ENCODE peak calls at places on chromosomes 11 and 22, in nine cellular contexts. One of them, this sample, is unnamed.

GRCh38 chr11:112962854-112963367 is 1.7 kb downstream of the NCAM1 start:
- DNase-seq in ureter: peak; percentile 68
- DNase-seq in tibial artery: peak; percentile 29
- DNase-seq in psoas muscle: peak; percentile 62
- DNase-seq in substantia nigra: peak; percentile 68
- DNase-seq in NAMALWA: no peak
- DNase-seq in GM04504: no peak
- DNase-seq in T-cell: no peak
- DNase-seq in brain microvascular endothelial cell: no peak
- DNase-seq in this sample: peak; percentile 55

GRCh38 chr11:2150206-2150847 is 10.7 kb downstream of the INS start:
- DNase-seq in ureter: no peak
- DNase-seq in tibial artery: no peak
- DNase-seq in psoas muscle: no peak
- DNase-seq in substantia nigra: no peak
- DNase-seq in NAMALWA: no peak
- DNase-seq in GM04504: no peak
- DNase-seq in T-cell: no peak
- DNase-seq in brain microvascular endothelial cell: no peak
- DNase-seq in this sample: no peak

GRCh38 chr11:57161351-57161750 is 20.4 kb upstream of the LRRC55 start:
- DNase-seq in ureter: no peak
- DNase-seq in tibial artery: no peak
- DNase-seq in psoas muscle: no peak
- DNase-seq in substantia nigra: no peak
- DNase-seq in NAMALWA: no peak
- DNase-seq in GM04504: no peak
- DNase-seq in T-cell: no peak
- DNase-seq in brain microvascular endothelial cell: no peak
- DNase-seq in this sample: no peak

GRCh38 chr11:10742460-10743208 is 8.4 kb upstream of the CTR9 start:
- DNase-seq in ureter: no peak
- DNase-seq in tibial artery: no peak
- DNase-seq in psoas muscle: no peak
- DNase-seq in substantia nigra: no peak
- DNase-seq in NAMALWA: no peak
- DNase-seq in GM04504: no peak
- DNase-seq in T-cell: peak; percentile 20
- DNase-seq in brain microvascular endothelial cell: peak; percentile 72
- DNase-seq in this sample: no peak

GRCh38 chr22:45863981-45864751 is 112.8 kb downstream of the WNT7B start:
- DNase-seq in ureter: no peak
- DNase-seq in tibial artery: peak; percentile 65
- DNase-seq in psoas muscle: peak; percentile 72
- DNase-seq in substantia nigra: peak; percentile 40
- DNase-seq in NAMALWA: peak; percentile 89
- DNase-seq in GM04504: peak; percentile 19
- DNase-seq in T-cell: peak; percentile 53
- DNase-seq in brain microvascular endothelial cell: peak; percentile 28
- DNase-seq in this sample: peak; percentile 82

GRCh38 chr11:79419120-79419519 is 21.7 kb downstream of the TENM4 start:
- DNase-seq in ureter: peak; percentile 71
- DNase-seq in tibial artery: no peak
- DNase-seq in psoas muscle: no peak
- DNase-seq in substantia nigra: no peak
- DNase-seq in NAMALWA: no peak
- DNase-seq in GM04504: no peak
- DNase-seq in T-cell: no peak
- DNase-seq in brain microvascular endothelial cell: peak; percentile 56
- DNase-seq in this sample: peak; percentile 33

GRCh38 chr11:16774920-16775603 is 36.6 kb downstream of the C11orf58 start:
- DNase-seq in ureter: no peak
- DNase-seq in tibial artery: no peak
- DNase-seq in psoas muscle: no peak
- DNase-seq in substantia nigra: no peak
- DNase-seq in NAMALWA: no peak
- DNase-seq in GM04504: no peak
- DNase-seq in T-cell: no peak
- DNase-seq in brain microvascular endothelial cell: no peak
- DNase-seq in this sample: no peak

GRCh38 chr11:46896719-46897406 is 21.5 kb downstream of the LRP4 start:
- DNase-seq in ureter: no peak
- DNase-seq in tibial artery: no peak
- DNase-seq in psoas muscle: no peak
- DNase-seq in substantia nigra: no peak
- DNase-seq in NAMALWA: peak; percentile 72
- DNase-seq in GM04504: no peak
- DNase-seq in T-cell: no peak
- DNase-seq in brain microvascular endothelial cell: peak; percentile 31
- DNase-seq in this sample: no peak

GRCh38 chr22:45318558-45319318 is 9.0 kb downstream of the FAM118A start:
- DNase-seq in ureter: no peak
- DNase-seq in tibial artery: no peak
- DNase-seq in psoas muscle: no peak
- DNase-seq in substantia nigra: no peak
- DNase-seq in NAMALWA: no peak
- DNase-seq in GM04504: no peak
- DNase-seq in T-cell: peak; percentile 70
- DNase-seq in brain microvascular endothelial cell: no peak
- DNase-seq in this sample: no peak

GRCh38 chr11:77107950-77108349 is 5.3 kb downstream of the OMP start:
- DNase-seq in ureter: peak; percentile 77
- DNase-seq in tibial artery: peak; percentile 58
- DNase-seq in psoas muscle: peak; percentile 59
- DNase-seq in substantia nigra: no peak
- DNase-seq in NAMALWA: no peak
- DNase-seq in GM04504: peak; percentile 86
- DNase-seq in T-cell: no peak
- DNase-seq in brain microvascular endothelial cell: peak; percentile 91
- DNase-seq in this sample: peak; percentile 83

GRCh38 chr11:44943118-44943517 is 7.6 kb downstream of the TP53I11 start:
- DNase-seq in ureter: no peak
- DNase-seq in tibial artery: peak; percentile 35
- DNase-seq in psoas muscle: no peak
- DNase-seq in substantia nigra: no peak
- DNase-seq in NAMALWA: peak; percentile 83
- DNase-seq in GM04504: no peak
- DNase-seq in T-cell: no peak
- DNase-seq in brain microvascular endothelial cell: no peak
- DNase-seq in this sample: peak; percentile 57

GRCh38 chr11:72721689-72722049 is 30.5 kb downstream of the ARAP1 start:
- DNase-seq in ureter: peak; percentile 78
- DNase-seq in tibial artery: no peak
- DNase-seq in psoas muscle: no peak
- DNase-seq in substantia nigra: no peak
- DNase-seq in NAMALWA: peak; percentile 53
- DNase-seq in GM04504: no peak
- DNase-seq in T-cell: peak; percentile 46
- DNase-seq in brain microvascular endothelial cell: peak; percentile 14
- DNase-seq in this sample: peak; percentile 67

GRCh38 chr11:13963949-13964770 is 1.6 kb downstream of the SPON1 start:
- DNase-seq in ureter: no peak
- DNase-seq in tibial artery: no peak
- DNase-seq in psoas muscle: no peak
- DNase-seq in substantia nigra: peak; percentile 16
- DNase-seq in NAMALWA: no peak
- DNase-seq in GM04504: no peak
- DNase-seq in T-cell: no peak
- DNase-seq in brain microvascular endothelial cell: no peak
- DNase-seq in this sample: peak; percentile 86

GRCh38 chr22:49295465-49295743 is 532.3 kb downstream of the BRD1 start:
- DNase-seq in ureter: peak; percentile 25
- DNase-seq in tibial artery: peak; percentile 8
- DNase-seq in psoas muscle: no peak
- DNase-seq in substantia nigra: no peak
- DNase-seq in NAMALWA: no peak
- DNase-seq in GM04504: no peak
- DNase-seq in T-cell: no peak
- DNase-seq in brain microvascular endothelial cell: no peak
- DNase-seq in this sample: no peak

GRCh38 chr11:27116684-27117083 is 76.1 kb downstream of the BBOX1 start:
- DNase-seq in ureter: no peak
- DNase-seq in tibial artery: no peak
- DNase-seq in psoas muscle: no peak
- DNase-seq in substantia nigra: no peak
- DNase-seq in NAMALWA: no peak
- DNase-seq in GM04504: peak; percentile 74
- DNase-seq in T-cell: no peak
- DNase-seq in brain microvascular endothelial cell: peak; percentile 47
- DNase-seq in this sample: no peak

GRCh38 chr11:45846174-45846675 is 1.1 kb upstream of the CRY2 start:
- DNase-seq in ureter: no peak
- DNase-seq in tibial artery: no peak
- DNase-seq in psoas muscle: no peak
- DNase-seq in substantia nigra: no peak
- DNase-seq in NAMALWA: no peak
- DNase-seq in GM04504: no peak
- DNase-seq in T-cell: no peak
- DNase-seq in brain microvascular endothelial cell: no peak
- DNase-seq in this sample: no peak

GRCh38 chr22:28440517-28441366 is 238.9 kb downstream of the TTC28 start:
- DNase-seq in ureter: no peak
- DNase-seq in tibial artery: no peak
- DNase-seq in psoas muscle: no peak
- DNase-seq in substantia nigra: no peak
- DNase-seq in NAMALWA: peak; percentile 9
- DNase-seq in GM04504: peak; percentile 39
- DNase-seq in T-cell: no peak
- DNase-seq in brain microvascular endothelial cell: peak; percentile 24
- DNase-seq in this sample: no peak

GRCh38 chr11:88103337-88104206 is 71.7 kb downstream of the RAB38 start:
- DNase-seq in ureter: no peak
- DNase-seq in tibial artery: no peak
- DNase-seq in psoas muscle: no peak
- DNase-seq in substantia nigra: no peak
- DNase-seq in NAMALWA: peak; percentile 80
- DNase-seq in GM04504: peak; percentile 5
- DNase-seq in T-cell: peak; percentile 8
- DNase-seq in brain microvascular endothelial cell: peak; percentile 69
- DNase-seq in this sample: no peak

GRCh38 chr11:83972536-83972935 is 686.4 kb upstream of the CCDC90B start:
- DNase-seq in ureter: no peak
- DNase-seq in tibial artery: no peak
- DNase-seq in psoas muscle: no peak
- DNase-seq in substantia nigra: no peak
- DNase-seq in NAMALWA: no peak
- DNase-seq in GM04504: no peak
- DNase-seq in T-cell: no peak
- DNase-seq in brain microvascular endothelial cell: no peak
- DNase-seq in this sample: no peak

GRCh38 chr22:39598017-39598965 is 27.7 kb downstream of the CACNA1I start:
- DNase-seq in ureter: peak; percentile 81
- DNase-seq in tibial artery: no peak
- DNase-seq in psoas muscle: no peak
- DNase-seq in substantia nigra: no peak
- DNase-seq in NAMALWA: peak; percentile 31
- DNase-seq in GM04504: no peak
- DNase-seq in T-cell: peak; percentile 70
- DNase-seq in brain microvascular endothelial cell: no peak
- DNase-seq in this sample: peak; percentile 93

GRCh38 chr11:10537587-10537986 is 3.4 kb downstream of the RNF141 start:
- DNase-seq in ureter: no peak
- DNase-seq in tibial artery: no peak
- DNase-seq in psoas muscle: no peak
- DNase-seq in substantia nigra: no peak
- DNase-seq in NAMALWA: no peak
- DNase-seq in GM04504: no peak
- DNase-seq in T-cell: no peak
- DNase-seq in brain microvascular endothelial cell: no peak
- DNase-seq in this sample: no peak

GRCh38 chr22:49894321-49895072 is 23.7 kb downstream of the ALG12 start:
- DNase-seq in ureter: no peak
- DNase-seq in tibial artery: no peak
- DNase-seq in psoas muscle: no peak
- DNase-seq in substantia nigra: no peak
- DNase-seq in NAMALWA: no peak
- DNase-seq in GM04504: no peak
- DNase-seq in T-cell: no peak
- DNase-seq in brain microvascular endothelial cell: no peak
- DNase-seq in this sample: no peak

GRCh38 chr11:73942030-73942429 is 8.8 kb upstream of the DNAJB13 start:
- DNase-seq in ureter: no peak
- DNase-seq in tibial artery: no peak
- DNase-seq in psoas muscle: no peak
- DNase-seq in substantia nigra: no peak
- DNase-seq in NAMALWA: no peak
- DNase-seq in GM04504: no peak
- DNase-seq in T-cell: no peak
- DNase-seq in brain microvascular endothelial cell: no peak
- DNase-seq in this sample: no peak

GRCh38 chr11:8242480-8243280 is 21.0 kb downstream of the LMO1 start:
- DNase-seq in ureter: no peak
- DNase-seq in tibial artery: no peak
- DNase-seq in psoas muscle: no peak
- DNase-seq in substantia nigra: no peak
- DNase-seq in NAMALWA: no peak
- DNase-seq in GM04504: no peak
- DNase-seq in T-cell: no peak
- DNase-seq in brain microvascular endothelial cell: no peak
- DNase-seq in this sample: peak; percentile 6

GRCh38 chr11:35632301-35632700 is 14.0 kb downstream of the FJX1 start:
- DNase-seq in ureter: no peak
- DNase-seq in tibial artery: no peak
- DNase-seq in psoas muscle: no peak
- DNase-seq in substantia nigra: no peak
- DNase-seq in NAMALWA: no peak
- DNase-seq in GM04504: peak; percentile 47
- DNase-seq in T-cell: no peak
- DNase-seq in brain microvascular endothelial cell: peak; percentile 46
- DNase-seq in this sample: no peak

GRCh38 chr22:50728523-50728931 is 9.5 kb upstream of the ACR start:
- DNase-seq in ureter: no peak
- DNase-seq in tibial artery: no peak
- DNase-seq in psoas muscle: no peak
- DNase-seq in substantia nigra: no peak
- DNase-seq in NAMALWA: no peak
- DNase-seq in GM04504: no peak
- DNase-seq in T-cell: no peak
- DNase-seq in brain microvascular endothelial cell: no peak
- DNase-seq in this sample: peak; percentile 6

GRCh38 chr11:105923814-105924213 is 98.2 kb downstream of the MSANTD4 start:
- DNase-seq in ureter: no peak
- DNase-seq in tibial artery: no peak
- DNase-seq in psoas muscle: no peak
- DNase-seq in substantia nigra: no peak
- DNase-seq in NAMALWA: no peak
- DNase-seq in GM04504: no peak
- DNase-seq in T-cell: no peak
- DNase-seq in brain microvascular endothelial cell: peak; percentile 45
- DNase-seq in this sample: no peak

GRCh38 chr11:82995754-82996398 is 75.8 kb downstream of the RAB30 start:
- DNase-seq in ureter: no peak
- DNase-seq in tibial artery: peak; percentile 24
- DNase-seq in psoas muscle: peak; percentile 57
- DNase-seq in substantia nigra: no peak
- DNase-seq in NAMALWA: no peak
- DNase-seq in GM04504: peak; percentile 61
- DNase-seq in T-cell: no peak
- DNase-seq in brain microvascular endothelial cell: peak; percentile 60
- DNase-seq in this sample: no peak

This sample was measured in mucosa of descending colon.